ENCODE peak calls at places on chromosomes 6 and 20, in six cellular contexts. One of them, this sample, is unnamed.
A peak's percentile ranks its signal among the peaks of the same experiment; 100 is the strongest.

GRCh38 chr6:100099189-100100074 is 105.4 kb upstream of the MCHR2 start:
- DNase-seq in HepG2: peak; percentile 27
- DNase-seq in GM12878: no peak
- DNase-seq in endothelial cell of umbilical vein: peak; percentile 44
- DNase-seq in A549: peak; percentile 20
- DNase-seq in K562: no peak
- DNase-seq in this sample: peak; percentile 29

GRCh38 chr6:3331498-3331897 is 72.8 kb downstream of the PSMG4 start:
- DNase-seq in endothelial cell of umbilical vein: no peak
- DNase-seq in K562: no peak
- DNase-seq in GM12878: no peak
- DNase-seq in A549: no peak
- DNase-seq in HepG2: no peak
- DNase-seq in this sample: no peak

GRCh38 chr6:82022614-82023102 is 224.9 kb downstream of the IBTK start:
- DNase-seq in HepG2: peak; percentile 39
- DNase-seq in endothelial cell of umbilical vein: peak; percentile 77
- DNase-seq in K562: no peak
- DNase-seq in GM12878: no peak
- DNase-seq in A549: peak; percentile 58
- DNase-seq in this sample: no peak

GRCh38 chr20:3980260-3981131 is 34.9 kb downstream of the RNF24 start:
- DNase-seq in K562: peak; percentile 62
- DNase-seq in HepG2: peak; percentile 80
- DNase-seq in A549: peak; percentile 76
- DNase-seq in endothelial cell of umbilical vein: peak; percentile 33
- DNase-seq in GM12878: no peak
- DNase-seq in this sample: peak; percentile 66

GRCh38 chr6:163490826-163491577 is 76.5 kb downstream of the QKI start:
- DNase-seq in HepG2: no peak
- DNase-seq in GM12878: no peak
- DNase-seq in endothelial cell of umbilical vein: peak; percentile 63
- DNase-seq in K562: no peak
- DNase-seq in A549: peak; percentile 74
- DNase-seq in this sample: no peak

GRCh38 chr6:100730581-100730980 is 150.5 kb downstream of the ASCC3 start:
- DNase-seq in A549: no peak
- DNase-seq in GM12878: no peak
- DNase-seq in endothelial cell of umbilical vein: no peak
- DNase-seq in HepG2: no peak
- DNase-seq in K562: no peak
- DNase-seq in this sample: peak; percentile 6

GRCh38 chr6:32855467-32856174 is 1.6 kb downstream of the PSMB9 start:
- DNase-seq in GM12878: no peak
- DNase-seq in A549: no peak
- DNase-seq in K562: no peak
- DNase-seq in HepG2: no peak
- DNase-seq in endothelial cell of umbilical vein: no peak
- DNase-seq in this sample: no peak

GRCh38 chr6:1383729-1384548 is 5.4 kb upstream of the FOXF2 start:
- DNase-seq in K562: no peak
- DNase-seq in A549: no peak
- DNase-seq in endothelial cell of umbilical vein: no peak
- DNase-seq in HepG2: no peak
- DNase-seq in GM12878: no peak
- DNase-seq in this sample: no peak

GRCh38 chr20:5727018-5727515 is 23.1 kb upstream of the SHLD1 start:
- DNase-seq in A549: peak; percentile 23
- DNase-seq in GM12878: no peak
- DNase-seq in K562: no peak
- DNase-seq in endothelial cell of umbilical vein: no peak
- DNase-seq in HepG2: no peak
- DNase-seq in this sample: no peak

GRCh38 chr6:148328876-148329567 is 13.6 kb upstream of the SASH1 start:
- DNase-seq in GM12878: no peak
- DNase-seq in HepG2: peak; percentile 35
- DNase-seq in endothelial cell of umbilical vein: peak; percentile 60
- DNase-seq in A549: no peak
- DNase-seq in K562: no peak
- DNase-seq in this sample: no peak

GRCh38 chr6:108840919-108841318 is 7.3 kb upstream of the ARMC2 start:
- DNase-seq in K562: no peak
- DNase-seq in GM12878: no peak
- DNase-seq in A549: no peak
- DNase-seq in endothelial cell of umbilical vein: no peak
- DNase-seq in HepG2: no peak
- DNase-seq in this sample: no peak

GRCh38 chr20:1707588-1708449 is 50.2 kb upstream of the SIRPG start:
- DNase-seq in HepG2: no peak
- DNase-seq in K562: peak; percentile 38
- DNase-seq in A549: no peak
- DNase-seq in endothelial cell of umbilical vein: no peak
- DNase-seq in GM12878: no peak
- DNase-seq in this sample: peak; percentile 72

GRCh38 chr20:46119547-46119946 is 1.4 kb downstream of the CD40 start:
- DNase-seq in K562: no peak
- DNase-seq in endothelial cell of umbilical vein: no peak
- DNase-seq in GM12878: no peak
- DNase-seq in A549: no peak
- DNase-seq in HepG2: no peak
- DNase-seq in this sample: no peak
- TF ChIP-seq POLR2A in K562: no peak
- TF ChIP-seq POLR2A in endothelial cell of umbilical vein: no peak
- TF ChIP-seq POLR2A in GM12878: no peak
- TF ChIP-seq POLR2A in A549: no peak
- TF ChIP-seq POLR2A in HepG2: no peak
- TF ChIP-seq POLR2A in this sample: no peak

GRCh38 chr6:139409026-139409425 is 34.6 kb upstream of the CITED2 start:
- DNase-seq in K562: no peak
- DNase-seq in endothelial cell of umbilical vein: no peak
- DNase-seq in HepG2: no peak
- DNase-seq in GM12878: no peak
- DNase-seq in A549: no peak
- DNase-seq in this sample: no peak
- TF ChIP-seq MYC in K562: no peak
- TF ChIP-seq MYC in endothelial cell of umbilical vein: no peak
- TF ChIP-seq MYC in HepG2: no peak
- TF ChIP-seq MYC in GM12878: no peak
- TF ChIP-seq MYC in A549: no peak
- TF ChIP-seq MYC in this sample: no peak

GRCh38 chr20:32108814-32109391 is 611 bp upstream of the TM9SF4 start:
- DNase-seq in A549: no peak
- DNase-seq in HepG2: no peak
- DNase-seq in K562: no peak
- DNase-seq in GM12878: no peak
- DNase-seq in endothelial cell of umbilical vein: no peak
- DNase-seq in this sample: no peak

GRCh38 chr20:32110727-32111126 is 1.2 kb downstream of the TM9SF4 start:
- DNase-seq in A549: no peak
- DNase-seq in GM12878: no peak
- DNase-seq in endothelial cell of umbilical vein: no peak
- DNase-seq in K562: no peak
- DNase-seq in HepG2: no peak
- DNase-seq in this sample: no peak

GRCh38 chr20:32110173-32110704 is 725 bp downstream of the TM9SF4 start:
- DNase-seq in A549: no peak
- DNase-seq in endothelial cell of umbilical vein: no peak
- DNase-seq in GM12878: no peak
- DNase-seq in K562: no peak
- DNase-seq in HepG2: no peak
- DNase-seq in this sample: no peak

GRCh38 chr20:32111287-32111686 is 1.8 kb downstream of the TM9SF4 start:
- DNase-seq in K562: no peak
- DNase-seq in A549: no peak
- DNase-seq in GM12878: no peak
- DNase-seq in endothelial cell of umbilical vein: no peak
- DNase-seq in HepG2: peak; percentile 35
- DNase-seq in this sample: no peak

GRCh38 chr20:32109392-32110172 is at the start of gene TM9SF4:
- DNase-seq in GM12878: peak; percentile 93
- DNase-seq in endothelial cell of umbilical vein: peak; percentile 94
- DNase-seq in K562: peak; percentile 89
- DNase-seq in HepG2: peak; percentile 97
- DNase-seq in A549: peak; percentile 96
- DNase-seq in this sample: peak; percentile 96
- TF ChIP-seq POLR2A in GM12878: peak; percentile 90
- TF ChIP-seq POLR2A in endothelial cell of umbilical vein: peak; percentile 86
- TF ChIP-seq POLR2A in K562: peak; percentile 94
- TF ChIP-seq POLR2A in HepG2: peak; percentile 96
- TF ChIP-seq POLR2A in A549: peak; percentile 79
- TF ChIP-seq POLR2A in this sample: peak; percentile 86

GRCh38 chr20:50202677-50203076 is 12.0 kb downstream of the CEBPB start:
- DNase-seq in GM12878: no peak
- DNase-seq in HepG2: no peak
- DNase-seq in K562: no peak
- DNase-seq in endothelial cell of umbilical vein: no peak
- DNase-seq in A549: no peak
- DNase-seq in this sample: no peak
- TF ChIP-seq MYC in GM12878: no peak
- TF ChIP-seq MYC in HepG2: no peak
- TF ChIP-seq MYC in K562: no peak
- TF ChIP-seq MYC in endothelial cell of umbilical vein: no peak
- TF ChIP-seq MYC in A549: no peak
- TF ChIP-seq MYC in this sample: no peak

GRCh38 chr6:30640481-30640880 is 6.5 kb upstream of the C6orf136 start:
- DNase-seq in K562: no peak
- DNase-seq in endothelial cell of umbilical vein: no peak
- DNase-seq in A549: no peak
- DNase-seq in GM12878: no peak
- DNase-seq in HepG2: no peak
- DNase-seq in this sample: no peak

GRCh38 chr6:30644769-30645168 is 2.2 kb upstream of the C6orf136 start:
- DNase-seq in K562: no peak
- DNase-seq in A549: no peak
- DNase-seq in GM12878: no peak
- DNase-seq in endothelial cell of umbilical vein: no peak
- DNase-seq in HepG2: no peak
- DNase-seq in this sample: no peak

GRCh38 chr6:30645989-30646388 is 944 bp upstream of the C6orf136 start:
- DNase-seq in HepG2: no peak
- DNase-seq in A549: no peak
- DNase-seq in endothelial cell of umbilical vein: no peak
- DNase-seq in K562: peak; percentile 66
- DNase-seq in GM12878: no peak
- DNase-seq in this sample: no peak

GRCh38 chr6:30643656-30644055 is 3.3 kb upstream of the C6orf136 start:
- DNase-seq in A549: no peak
- DNase-seq in HepG2: no peak
- DNase-seq in endothelial cell of umbilical vein: no peak
- DNase-seq in K562: no peak
- DNase-seq in GM12878: no peak
- DNase-seq in this sample: no peak

DNA sequence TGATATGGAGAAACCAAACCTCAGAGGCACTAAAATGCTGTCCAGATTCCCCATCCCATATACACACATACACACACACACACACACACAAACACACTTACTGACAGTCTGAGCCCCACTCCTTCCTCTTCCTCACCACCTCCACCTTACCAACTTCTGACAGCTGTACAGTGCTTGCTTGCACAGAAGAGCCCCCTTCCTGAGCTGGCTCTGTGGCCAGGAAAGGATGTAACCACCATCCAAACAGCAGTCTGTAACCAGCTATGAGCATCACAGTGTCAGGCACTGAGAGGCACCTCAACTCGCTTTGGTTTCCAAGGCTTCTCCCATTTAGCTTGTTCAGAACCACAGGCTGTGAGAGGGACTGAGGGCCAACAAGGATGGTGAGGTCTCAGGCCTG is 5.9 kb upstream of the C6orf136 start:
- DNase-seq in GM12878: no peak
- DNase-seq in A549: no peak
- DNase-seq in HepG2: no peak
- DNase-seq in K562: no peak
- DNase-seq in endothelial cell of umbilical vein: no peak
- DNase-seq in this sample: no peak
- TF ChIP-seq POLR2A in GM12878: no peak
- TF ChIP-seq POLR2A in A549: no peak
- TF ChIP-seq POLR2A in HepG2: no peak
- TF ChIP-seq POLR2A in K562: no peak
- TF ChIP-seq POLR2A in endothelial cell of umbilical vein: no peak
- TF ChIP-seq POLR2A in this sample: no peak